ENCODE peak calls at places on chromosome 12, in nine cellular contexts. K is effector CD8-positive, alpha-beta T cell; O is RWPE1; J is NCI-H1694; D is psoas muscle; G is ovary; W is posterior cingulate gyrus; E is amniotic epithelial cell; Q is naive B cell. B is an unnamed sample.

GRCh38 chr12:45050751-45051489 is at the start of gene DBX2:
- DNase-seq in K (no peak), O (no peak), J (peak), D (no peak), G (no peak), W (no peak), E (no peak), Q (no peak), B (no peak)

GRCh38 chr12:108193922-108194321 is 64.8 kb downstream of the WSCD2 start:
- DNase-seq in K (no peak), O (peak), J (peak), D (no peak), G (no peak), W (no peak), E (peak), Q (no peak), B (peak)

GRCh38 chr12:123445388-123446344 is 9.2 kb upstream of the RILPL2 start:
- DNase-seq in K (no peak), O (no peak), J (no peak), D (no peak), G (no peak), W (no peak), E (peak), Q (no peak), B (peak)

GRCh38 chr12:123111498-123112165 is 39.3 kb downstream of the PITPNM2 start:
- DNase-seq in K (no peak), O (no peak), J (no peak), D (no peak), G (no peak), W (no peak), E (peak), Q (no peak), B (no peak)

GRCh38 chr12:25436206-25436912 is 116.7 kb downstream of the LMNTD1 start:
- DNase-seq in K (no peak), O (peak), J (peak), D (no peak), G (peak), W (peak), E (peak), Q (peak), B (peak)

GRCh38 chr12:118145113-118145797 is 9.3 kb downstream of the PEBP1 start:
- DNase-seq in K (no peak), O (no peak), J (peak), D (no peak), G (no peak), W (no peak), E (no peak), Q (no peak), B (no peak)

GRCh38 chr12:23867794-23868193 is 81.7 kb downstream of the SOX5 start:
- DNase-seq in K (no peak), O (no peak), J (no peak), D (no peak), G (no peak), W (no peak), E (no peak), Q (no peak), B (no peak)

GRCh38 chr12:106903241-106903950 is 52.3 kb upstream of the TMEM263 start:
- DNase-seq in K (peak), O (peak), J (no peak), D (peak), G (peak), W (no peak), E (peak), Q (no peak), B (peak)

GRCh38 chr12:71888521-71888920 is 49.0 kb downstream of the TBC1D15 start:
- DNase-seq in K (no peak), O (no peak), J (no peak), D (no peak), G (no peak), W (no peak), E (peak), Q (no peak), B (no peak)

GRCh38 chr12:53967451-53968059 is 5.4 kb upstream of the HOXC11 start:
- DNase-seq in K (no peak), O (no peak), J (no peak), D (no peak), G (no peak), W (no peak), E (no peak), Q (no peak), B (no peak)

GRCh38 chr12:132199101-132199500 is 54.8 kb downstream of the NOC4L start:
- DNase-seq in K (no peak), O (no peak), J (no peak), D (no peak), G (no peak), W (no peak), E (no peak), Q (no peak), B (no peak)

GRCh38 chr12:54019924-54020586 is 8.2 kb upstream of the HOXC6 start:
- DNase-seq in K (no peak), O (no peak), J (no peak), D (no peak), G (peak), W (no peak), E (peak), Q (no peak), B (no peak)

GRCh38 chr12:24244801-24245200 is 295.3 kb upstream of the SOX5 start:
- DNase-seq in K (no peak), O (peak), J (no peak), D (no peak), G (no peak), W (no peak), E (no peak), Q (no peak), B (no peak)

GRCh38 chr12:22283508-22283907 is 51.0 kb downstream of the ST8SIA1 start:
- DNase-seq in K (no peak), O (no peak), J (no peak), D (no peak), G (no peak), W (no peak), E (no peak), Q (no peak), B (no peak)

GRCh38 chr12:52530905-52531304 is 10.7 kb upstream of the KRT5 start:
- DNase-seq in K (no peak), O (no peak), J (no peak), D (no peak), G (no peak), W (no peak), E (no peak), Q (no peak), B (no peak)

GRCh38 chr12:42135264-42135814 is 9.3 kb downstream of the GXYLT1 start:
- DNase-seq in K (no peak), O (no peak), J (no peak), D (no peak), G (no peak), W (no peak), E (peak), Q (no peak), B (no peak)

GRCh38 chr12:10501031-10501430 is 4.7 kb upstream of the EIF2S3B start:
- DNase-seq in K (no peak), O (peak), J (no peak), D (no peak), G (no peak), W (no peak), E (peak), Q (no peak), B (peak)

GRCh38 chr12:92234533-92234932 is 88.9 kb upstream of the BTG1 start:
- DNase-seq in K (no peak), O (no peak), J (no peak), D (no peak), G (no peak), W (no peak), E (no peak), Q (no peak), B (no peak)

GRCh38 chr12:121430821-121431415 is 31.0 kb downstream of the RNF34 start:
- DNase-seq in K (no peak), O (no peak), J (no peak), D (no peak), G (no peak), W (no peak), E (no peak), Q (no peak), B (no peak)

GRCh38 chr12:27279836-27280235 is 35.8 kb downstream of the STK38L start:
- DNase-seq in K (no peak), O (no peak), J (no peak), D (no peak), G (no peak), W (no peak), E (no peak), Q (no peak), B (no peak)

B was measured in HTR-8/SVneo.